ENCODE peak calls at places on chromosomes 2 and 18, in nine cellular contexts. H is A549; W is NCI-H748 treated with DMSO at 0.1 percent for 48 hours; I is fibroblast of lung; J is mammary epithelial cell; D is chondrocyte; F is Peyer's patch; B is right atrium auricular region; O is CD8-positive, alpha-beta T cell. Y is an unnamed sample.

GRCh38 chr2:45892757-45893156 is 241.3 kb downstream of the PRKCE start:
- DNase-seq in H (no peak), W (no peak), I (peak), J (no peak), D (no peak), F (no peak), B (no peak), O (no peak), Y (peak)

GRCh38 chr2:241138471-241138870 is 10.8 kb downstream of the PASK start:
- DNase-seq in H (no peak), W (no peak), I (no peak), J (no peak), D (peak), F (no peak), B (no peak), O (no peak), Y (no peak)

GRCh38 chr2:67065046-67065445 is 332.1 kb upstream of the ETAA1 start:
- DNase-seq in H (no peak), W (no peak), I (no peak), J (no peak), D (no peak), F (no peak), B (no peak), O (no peak), Y (no peak)

GRCh38 chr2:181458881-181459280 is 1.7 kb downstream of the ITGA4 start:
- DNase-seq in H (no peak), W (no peak), I (no peak), J (peak), D (no peak), F (no peak), B (no peak), O (no peak), Y (no peak)

GRCh38 chr2:70709275-70709674 is 58.7 kb downstream of the ADD2 start:
- DNase-seq in H (no peak), W (no peak), I (peak), J (no peak), D (no peak), F (no peak), B (no peak), O (no peak), Y (no peak)

GRCh38 chr2:227871375-227871788 is at the start of gene DAW1:
- DNase-seq in H (no peak), W (no peak), I (peak), J (no peak), D (no peak), F (peak), B (no peak), O (no peak), Y (peak)

GRCh38 chr2:71853858-71854257 is 293.8 kb downstream of the CYP26B1 start:
- DNase-seq in H (no peak), W (no peak), I (no peak), J (no peak), D (no peak), F (peak), B (no peak), O (no peak), Y (no peak)

GRCh38 chr18:46660955-46661749 is 4.1 kb upstream of the LOXHD1 start:
- DNase-seq in H (peak), W (no peak), I (peak), J (no peak), D (no peak), F (no peak), B (no peak), O (no peak), Y (peak)

GRCh38 chr2:37915773-37916172 is 9.3 kb upstream of the RMDN2 start:
- DNase-seq in H (no peak), W (no peak), I (no peak), J (no peak), D (no peak), F (no peak), B (no peak), O (no peak), Y (no peak)

GRCh38 chr2:174605687-174606086 is 8.1 kb upstream of the WIPF1 start:
- DNase-seq in H (peak), W (no peak), I (peak), J (no peak), D (no peak), F (no peak), B (no peak), O (no peak), Y (no peak)